ENCODE peak calls at places on chromosomes 11 and 22, in seven cellular contexts. A, F, M, C, B, Q and W are unnamed samples.
A peak's percentile ranks its signal among the peaks of the same experiment; 100 is the strongest.

GRCh38 chr11:64698427-64698826 is 24.6 kb downstream of the NRXN2 start:
- DNase-seq in A (no peak), F (no peak), M (no peak), B (no peak), C (no peak), Q (no peak), W (no peak)

GRCh38 chr11:27215471-27216267 is 147.3 kb downstream of the CCDC34 start:
- DNase-seq in C (peak; percentile 33), Q (no peak), M (no peak), B (no peak), F (no peak), A (no peak), W (peak; percentile 63)

GRCh38 chr11:134466035-134466908 is 54.2 kb upstream of the B3GAT1 start:
- DNase-seq in Q (no peak), C (peak; percentile 66), B (no peak), M (no peak), F (peak; percentile 27), A (no peak), W (no peak)

GRCh38 chr22:23289851-23290724 is 109.8 kb downstream of the BCR start:
- DNase-seq in A (peak; percentile 25), Q (no peak), F (peak; percentile 75), B (peak; percentile 89), C (peak; percentile 67), M (peak; percentile 80), W (peak; percentile 70)

GRCh38 chr11:131855320-131855719 is 484.9 kb downstream of the NTM start:
- DNase-seq in M (no peak), F (no peak), C (no peak), A (no peak), B (no peak), Q (no peak), W (no peak)

GRCh38 chr22:44583076-44583760 is 85.2 kb upstream of the RTL6 start:
- DNase-seq in A (peak; percentile 18), M (no peak), Q (no peak), F (peak; percentile 38), B (no peak), C (no peak), W (no peak)

GRCh38 chr11:123195182-123196059 is at the start of gene CLMP:
- DNase-seq in A (no peak), C (no peak), B (peak; percentile 91), M (no peak), Q (no peak), F (peak; percentile 93), W (peak; percentile 78)

GRCh38 chr11:15761235-15761634 is 595.1 kb downstream of the SOX6 start:
- DNase-seq in C (no peak), A (no peak), B (no peak), Q (no peak), F (no peak), M (no peak), W (no peak)

GRCh38 chr11:58394195-58394594 is 12.5 kb downstream of the OR5B3 start:
- DNase-seq in M (peak; percentile 62), B (no peak), C (no peak), Q (no peak), A (no peak), F (no peak), W (no peak)

GRCh38 chr11:10856689-10857603 is 907 bp downstream of the ZBED5 start:
- DNase-seq in B (peak; percentile 42), M (peak; percentile 48), Q (no peak), F (peak; percentile 77), A (peak; percentile 39), C (peak; percentile 27), W (no peak)

GRCh38 chr22:49810363-49811013 is 17.2 kb downstream of the BRD1 start:
- DNase-seq in A (no peak), M (no peak), F (peak; percentile 21), B (no peak), C (no peak), Q (no peak), W (no peak)

GRCh38 chr11:125245299-125245698 is 80.7 kb downstream of the PKNOX2 start:
- DNase-seq in A (no peak), Q (no peak), F (no peak), B (no peak), M (no peak), C (no peak), W (peak; percentile 64)

GRCh38 chr11:76266269-76266668 is 60.0 kb upstream of the WNT11 start:
- DNase-seq in M (no peak), C (no peak), F (peak; percentile 74), A (peak; percentile 61), B (no peak), Q (no peak), W (no peak)

GRCh38 chr22:24474221-24474620 is 20.9 kb upstream of the UPB1 start:
- DNase-seq in A (peak; percentile 36), F (no peak), M (peak; percentile 64), C (no peak), B (no peak), Q (no peak), W (no peak)

GRCh38 chr22:50207383-50208031 is 6.7 kb downstream of the SELENOO start:
- DNase-seq in A (no peak), Q (no peak), C (no peak), F (no peak), B (no peak), M (no peak), W (no peak)

GRCh38 chr11:96033054-96033453 is 109.1 kb upstream of the MTMR2 start:
- DNase-seq in Q (no peak), M (no peak), F (no peak), A (no peak), C (no peak), B (no peak), W (no peak)

GRCh38 chr11:116422976-116423375 is 349.8 kb downstream of the BUD13 start:
- DNase-seq in C (no peak), Q (no peak), A (no peak), F (no peak), M (peak; percentile 32), B (peak; percentile 44), W (no peak)

GRCh38 chr11:97398246-97398645 is 1008.4 kb downstream of the JRKL start:
- DNase-seq in C (no peak), Q (no peak), A (no peak), F (no peak), M (no peak), B (no peak), W (no peak)

DNA sequence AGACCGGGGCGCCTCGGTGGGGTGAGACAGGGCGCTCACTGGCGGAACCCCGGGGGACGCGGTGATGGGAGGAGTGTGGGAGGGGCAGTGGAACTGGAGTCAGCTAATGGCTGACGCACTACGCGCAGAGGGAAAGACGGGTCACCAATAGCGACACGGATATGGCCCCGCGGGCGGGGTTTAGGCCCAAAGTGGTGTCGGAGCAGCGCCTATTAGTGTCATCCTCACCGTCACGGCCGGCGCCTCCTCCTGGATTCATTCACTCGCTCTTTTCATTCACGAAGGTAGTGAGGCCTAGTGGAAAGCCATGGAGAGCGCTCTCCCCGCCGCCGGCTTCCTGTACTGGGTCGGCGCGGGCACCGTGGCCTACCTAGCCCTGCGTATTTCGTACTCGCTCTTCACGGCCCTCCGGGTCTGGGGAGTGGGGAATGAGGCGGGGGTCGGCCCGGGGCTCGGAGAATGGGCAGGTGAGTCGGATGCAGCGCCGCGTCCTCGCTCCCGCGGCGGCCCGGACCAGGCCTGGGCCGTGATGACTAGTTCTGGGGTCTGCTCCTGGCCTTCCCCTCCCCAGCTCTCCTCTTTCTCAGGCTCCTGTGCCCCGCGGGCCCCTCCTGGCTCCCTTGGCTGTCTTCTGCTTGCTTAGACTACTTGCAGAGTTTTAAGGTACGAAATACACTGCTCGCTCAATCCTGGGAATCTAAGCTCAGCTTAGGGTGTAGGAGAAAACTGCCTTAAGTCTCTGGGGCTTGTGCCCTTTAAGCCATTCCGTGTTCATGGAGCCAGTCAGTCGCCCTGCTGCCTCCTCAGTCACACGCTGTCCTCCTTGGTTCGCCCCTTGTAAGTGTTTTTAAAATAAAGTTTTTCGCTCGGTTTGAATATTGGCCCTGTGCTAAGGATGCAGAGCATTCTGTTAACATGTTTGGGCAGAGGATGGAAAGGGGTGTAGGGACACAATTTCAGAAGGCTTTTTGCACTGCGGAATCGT is at the start of gene HSD17B12:
- DNase-seq in Q (peak; percentile 100), A (peak; percentile 99), C (peak; percentile 98), B (peak; percentile 90), M (peak; percentile 98), F (peak; percentile 99), W (peak; percentile 97)
- TF ChIP-seq EP300 in Q (no peak), A (no peak), C (no peak), B (no peak), M (no peak), F (no peak), W (no peak)

GRCh38 chr11:8685820-8686219 is 3.2 kb downstream of the RPL27A start:
- DNase-seq in Q (no peak), A (no peak), B (no peak), M (no peak), C (no peak), F (no peak), W (no peak)

GRCh38 chr11:8689726-8690255 is 7.2 kb downstream of the RPL27A start:
- DNase-seq in M (no peak), Q (no peak), A (no peak), F (no peak), C (no peak), B (no peak), W (no peak)

GRCh38 chr11:8690374-8691342 is 8.1 kb downstream of the RPL27A start:
- DNase-seq in B (no peak), A (no peak), Q (no peak), M (no peak), C (no peak), F (no peak), W (no peak)

GRCh38 chr11:8686325-8686724 is 3.7 kb downstream of the RPL27A start:
- DNase-seq in C (no peak), F (no peak), Q (no peak), M (no peak), B (no peak), A (no peak), W (no peak)

GRCh38 chr11:8688414-8689362 is 6.1 kb downstream of the RPL27A start:
- DNase-seq in Q (peak; percentile 97), B (peak; percentile 95), C (peak; percentile 95), M (peak; percentile 96), A (peak; percentile 98), F (peak; percentile 97), W (peak; percentile 94)
- TF ChIP-seq EP300 in Q (no peak), B (no peak), C (no peak), M (no peak), A (no peak), F (peak; percentile 50), W (no peak)

DNA sequence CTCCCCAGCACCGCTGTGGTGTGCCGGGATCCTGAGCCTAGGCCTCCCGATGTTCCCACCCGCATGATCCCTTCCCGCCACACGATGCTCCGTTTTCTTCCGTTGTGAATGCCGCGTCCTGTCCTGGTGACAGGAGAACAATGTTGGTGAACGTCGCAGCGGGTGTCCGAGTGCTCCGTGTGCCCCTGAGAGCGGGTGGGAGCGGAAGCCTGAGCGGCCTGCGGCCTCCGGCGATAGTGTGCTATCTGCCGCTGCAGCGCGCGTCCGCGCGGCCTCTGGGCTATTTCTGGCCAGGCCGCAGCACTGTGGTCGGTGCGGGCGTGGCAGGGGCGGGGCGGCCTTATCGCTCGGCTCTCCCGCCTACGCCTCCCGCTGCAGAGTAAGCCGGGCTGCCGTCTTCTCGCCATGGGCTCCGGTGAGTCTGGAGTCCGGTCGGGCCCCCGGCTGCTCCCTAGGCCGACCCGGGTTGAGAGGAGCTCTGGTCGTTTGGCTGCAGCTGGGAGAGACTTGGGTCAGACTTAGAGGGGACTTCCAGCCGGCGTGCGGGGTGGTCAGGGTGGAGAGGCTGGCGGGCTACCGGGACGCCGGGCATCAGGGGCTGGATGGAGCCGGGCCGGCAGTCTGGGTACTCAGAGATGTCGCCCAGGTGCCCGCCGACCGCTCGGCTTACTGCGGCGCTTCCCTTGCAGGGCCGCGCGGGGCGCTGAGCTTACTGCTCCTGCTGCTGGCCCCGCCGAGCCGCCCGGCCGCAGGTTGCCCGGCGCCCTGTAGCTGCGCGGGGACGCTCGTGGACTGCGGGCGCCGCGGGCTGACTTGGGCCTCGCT is at the start of gene GP1BB:
- DNase-seq in C (peak; percentile 68), M (no peak), A (peak; percentile 45), B (no peak), Q (no peak), F (no peak), W (no peak)
- TF ChIP-seq EP300 in C (no peak), M (no peak), A (no peak), B (no peak), Q (no peak), F (no peak), W (no peak)

GRCh38 chr11:12150831-12151382 is 40.5 kb downstream of the MICAL2 start:
- DNase-seq in C (no peak), B (no peak), M (no peak), A (no peak), Q (no peak), F (no peak), W (no peak)
- TF ChIP-seq EP300 in C (no peak), B (no peak), M (no peak), A (no peak), Q (no peak), F (no peak), W (no peak)